ENCODE peak calls at places on chromosomes 11 and 22, in ten cellular contexts. G is left ventricle myocardium inferior; P is left lung; X is CD8-positive, alpha-beta T cell; O is CD4-positive, alpha-beta memory T cell; I is IMR-90; J is effector memory CD4-positive, alpha-beta T cell; Q is tibial nerve; E is gastrocnemius medialis; T is prostate gland. Z is an unnamed sample.

GRCh38 chr11:110069158-110069737 is 23.9 kb upstream of the ZC3H12C start:
- DNase-seq in G (peak; percentile 72), P (no peak), X (no peak), O (no peak), I (peak; percentile 88), J (no peak), Q (no peak), E (peak; percentile 70), T (no peak), Z (peak; percentile 63)

GRCh38 chr11:78806214-78807004 is 231.7 kb upstream of the NARS2 start:
- DNase-seq in G (no peak), P (no peak), X (no peak), O (no peak), I (no peak), J (no peak), Q (no peak), E (no peak), T (no peak), Z (no peak)

GRCh38 chr22:32879550-32879949 is 78.0 kb downstream of the TIMP3 start:
- DNase-seq in G (no peak), P (no peak), X (no peak), O (no peak), I (no peak), J (no peak), Q (no peak), E (no peak), T (no peak), Z (no peak)

GRCh38 chr11:83573097-83573496 is 286.9 kb upstream of the CCDC90B start:
- DNase-seq in G (no peak), P (no peak), X (no peak), O (no peak), I (peak; percentile 77), J (no peak), Q (no peak), E (no peak), T (no peak), Z (peak; percentile 33)

GRCh38 chr11:35526370-35526792 is 965 bp upstream of the PAMR1 start:
- DNase-seq in G (no peak), P (no peak), X (no peak), O (no peak), I (peak; percentile 65), J (no peak), Q (no peak), E (no peak), T (no peak), Z (no peak)

GRCh38 chr11:86761978-86762377 is 38.4 kb upstream of the PRSS23 start:
- DNase-seq in G (no peak), P (no peak), X (no peak), O (no peak), I (peak; percentile 72), J (no peak), Q (no peak), E (no peak), T (no peak), Z (no peak)

GRCh38 chr11:86575208-86575855 is 97.1 kb downstream of the ME3 start:
- DNase-seq in G (no peak), P (no peak), X (no peak), O (no peak), I (peak; percentile 72), J (no peak), Q (no peak), E (no peak), T (no peak), Z (no peak)

GRCh38 chr11:114154271-114155047 is 94.9 kb downstream of the ZBTB16 start:
- DNase-seq in G (no peak), P (no peak), X (no peak), O (no peak), I (no peak), J (no peak), Q (peak; percentile 59), E (peak; percentile 93), T (peak; percentile 81), Z (peak; percentile 10)

GRCh38 chr22:34055525-34056200 is 135.4 kb upstream of the LARGE1 start:
- DNase-seq in G (no peak), P (no peak), X (no peak), O (no peak), I (no peak), J (no peak), Q (no peak), E (no peak), T (no peak), Z (no peak)

GRCh38 chr11:488992-489391 is 18.1 kb downstream of the RNH1 start:
- DNase-seq in G (no peak), P (peak; percentile 79), X (no peak), O (no peak), I (no peak), J (no peak), Q (no peak), E (no peak), T (no peak), Z (no peak)

GRCh38 chr11:13064593-13064992 is 55.5 kb downstream of the RASSF10 start:
- DNase-seq in G (no peak), P (no peak), X (no peak), O (no peak), I (no peak), J (no peak), Q (no peak), E (no peak), T (peak; percentile 41), Z (no peak)

GRCh38 chr11:74672956-74673895 is 58.0 kb downstream of the CHRDL2 start:
- DNase-seq in G (peak; percentile 83), P (no peak), X (no peak), O (no peak), I (peak; percentile 100), J (no peak), Q (no peak), E (peak; percentile 16), T (no peak), Z (no peak)

GRCh38 chr11:11663907-11664306 is 42.1 kb upstream of the GALNT18 start:
- DNase-seq in G (no peak), P (no peak), X (no peak), O (no peak), I (no peak), J (no peak), Q (no peak), E (no peak), T (no peak), Z (no peak)
- H3K27ac ChIP-seq in G (no peak overlapping the region), P (no peak overlapping the region), X (no peak overlapping the region), O (no peak overlapping the region), I (no peak overlapping the region), J (no peak overlapping the region), Q (no peak overlapping the region), E (no peak overlapping the region), T (no peak overlapping the region), Z (no peak overlapping the region)

GRCh38 chr11:133950874-133951483 is 5.8 kb downstream of the IGSF9B start:
- DNase-seq in G (peak; percentile 70), P (peak; percentile 66), X (no peak), O (no peak), I (no peak), J (no peak), Q (no peak), E (no peak), T (no peak), Z (no peak)
- H3K27ac ChIP-seq in G (peak overlapping the region; percentile 96), P (no peak overlapping the region), X (no peak overlapping the region), O (no peak overlapping the region), I (no peak overlapping the region), J (no peak overlapping the region), Q (peak overlapping the region; percentile 29), E (peak overlapping the region; percentile 48), T (peak overlapping the region; percentile 47), Z (no peak overlapping the region)

DNA sequence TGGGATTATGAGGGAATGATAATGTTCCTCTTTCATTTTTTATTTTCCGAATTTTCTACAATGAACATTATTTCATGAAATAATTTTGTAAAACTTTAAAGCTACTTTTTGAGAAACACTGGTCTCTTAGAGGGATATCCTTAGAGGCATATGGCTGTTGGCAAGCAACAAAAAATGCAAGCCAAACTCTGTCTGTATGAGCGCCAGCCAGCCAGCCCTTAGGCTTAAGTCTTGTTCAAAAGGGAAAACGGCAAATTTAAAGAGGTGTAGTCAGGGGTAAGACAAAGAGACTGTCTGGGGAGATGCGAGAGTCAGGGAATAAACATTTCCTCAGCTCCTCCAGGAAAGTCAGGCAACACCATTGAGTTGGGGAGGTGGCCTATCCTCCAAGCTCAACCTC is 22.5 kb downstream of the ASCC2 start:
- DNase-seq in G (no peak), P (no peak), X (no peak), O (no peak), I (no peak), J (no peak), Q (no peak), E (no peak), T (no peak), Z (no peak)
- H3K27ac ChIP-seq in G (peak overlapping the region; percentile 66), P (no peak overlapping the region), X (no peak overlapping the region), O (no peak overlapping the region), I (no peak overlapping the region), J (no peak overlapping the region), Q (no peak overlapping the region), E (peak overlapping the region; percentile 80), T (peak overlapping the region; percentile 19), Z (peak overlapping the region; percentile 78)

DNA sequence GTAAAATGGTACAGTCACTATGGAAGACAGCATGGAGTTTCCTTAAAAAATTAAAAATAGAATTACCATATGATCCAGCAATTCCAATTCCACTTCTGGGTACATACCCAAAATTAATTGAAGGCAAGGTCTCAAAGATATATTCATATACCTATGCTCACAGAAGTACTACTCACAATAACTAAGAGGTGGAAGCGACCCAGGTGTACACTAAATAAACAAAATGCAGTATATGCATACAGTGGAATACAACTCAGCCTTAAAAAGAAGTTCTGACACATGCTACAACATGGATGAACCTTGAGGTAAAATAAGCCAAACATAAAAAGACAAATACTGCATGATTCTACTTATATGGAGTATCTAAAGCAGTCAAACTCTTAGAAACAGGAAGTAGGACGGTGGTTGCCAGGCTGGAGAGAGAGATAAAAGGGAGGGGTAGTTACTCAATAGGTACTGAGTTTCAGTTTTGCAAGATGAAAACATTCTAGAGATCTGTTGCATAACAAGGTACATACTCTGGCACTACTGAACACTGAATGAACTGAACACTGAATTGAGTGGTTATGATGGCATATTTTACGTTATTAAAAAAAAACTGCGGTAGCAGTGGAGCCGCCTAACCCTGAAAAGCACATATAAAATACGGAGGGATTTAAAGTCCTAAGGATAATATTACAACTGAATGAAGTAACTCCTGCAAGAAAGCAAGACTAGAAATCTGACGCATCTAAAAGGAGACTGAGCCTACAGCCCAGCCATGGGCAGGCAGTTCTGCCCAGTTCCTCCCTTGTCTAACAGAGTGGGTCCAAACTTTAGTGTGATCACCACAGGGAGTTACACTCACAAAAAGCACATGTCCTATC is 12.8 kb downstream of the DGCR2 start:
- DNase-seq in G (no peak), P (no peak), X (peak; percentile 26), O (peak; percentile 75), I (peak; percentile 64), J (peak; percentile 39), Q (no peak), E (peak; percentile 65), T (peak; percentile 72), Z (peak; percentile 73)
- H3K27ac ChIP-seq in G (peak overlapping the region; percentile 27), P (peak overlapping the region; percentile 93), X (peak overlapping the region; percentile 70), O (peak overlapping the region; percentile 80), I (no peak overlapping the region), J (peak overlapping the region; percentile 67), Q (peak overlapping the region; percentile 9), E (peak overlapping the region; percentile 90), T (peak overlapping the region; percentile 19), Z (peak overlapping the region; percentile 89)